ENCODE peak calls at places on chromosomes 5 and 9, in eight cellular contexts. Y is central memory CD4-positive, alpha-beta T cell; E is heart left ventricle; W is CD8-positive, alpha-beta memory T cell; U is mucosa of gallbladder; Q is activated CD8-positive, alpha-beta memory T cell treated with anti-CD3 and anti-CD28 coated beads, Interleukin-2, amount 50 U/mL, for 48 hours; Z is AG10803; X is lower leg skin. K is an unnamed sample.

GRCh38 chr5:74434124-74434899 is 206.2 kb downstream of the ENC1 start:
- DNase-seq in Q (no peak), W (no peak), U (no peak), E (no peak), Z (no peak), Y (no peak), X (no peak), K (no peak)

GRCh38 chr5:138963763-138964371 is 88.7 kb upstream of the LRRTM2 start:
- DNase-seq in U (no peak), Q (no peak), W (no peak), Z (no peak), E (no peak), Y (no peak), X (no peak), K (no peak)

GRCh38 chr5:94469889-94470288 is 148.5 kb downstream of the KIAA0825 start:
- DNase-seq in W (no peak), E (no peak), Y (no peak), Q (no peak), U (no peak), X (no peak), Z (peak; percentile 77), K (peak; percentile 39)

GRCh38 chr5:42799668-42800114 is 12.0 kb downstream of the SELENOP start:
- DNase-seq in E (no peak), U (no peak), Q (no peak), Z (no peak), W (no peak), X (no peak), Y (no peak), K (no peak)

GRCh38 chr9:120383999-120384924 is 195.7 kb downstream of the CDK5RAP2 start:
- DNase-seq in X (no peak), Z (peak; percentile 74), E (no peak), Q (no peak), U (peak; percentile 65), W (no peak), Y (no peak), K (peak; percentile 29)

GRCh38 chr5:140312067-140312790 is 9.3 kb upstream of the PFDN1 start:
- DNase-seq in W (no peak), U (peak; percentile 42), X (no peak), E (no peak), Y (no peak), Q (no peak), Z (peak; percentile 89), K (peak; percentile 90)

GRCh38 chr5:92627186-92627585 is 953.8 kb downstream of the NR2F1-AS1 start:
- DNase-seq in Y (no peak), E (no peak), W (no peak), Q (no peak), X (no peak), U (no peak), Z (no peak), K (no peak)

GRCh38 chr9:107172979-107173347 is 110.1 kb upstream of the RAD23B start:
- DNase-seq in U (no peak), X (no peak), W (no peak), Q (no peak), Z (no peak), E (no peak), Y (no peak), K (no peak)

GRCh38 chr9:137755261-137755927 is 122.2 kb upstream of the CACNA1B start:
- DNase-seq in U (no peak), Y (no peak), Z (no peak), X (no peak), W (no peak), E (no peak), Q (no peak), K (no peak)

K was measured in AG04450.